ENCODE peak calls at places on chromosome 20, in ten cellular contexts. One of them, this sample, is unnamed.

GRCh38 chr20:52630138-52630537 is 342.0 kb upstream of the TSHZ2 start:
- DNase-seq in neural progenitor cell: no peak
- DNase-seq in GM13977: no peak
- DNase-seq in CD4-positive, alpha-beta T cell: no peak
- DNase-seq in uterus: no peak
- DNase-seq in cortex of kidney: no peak
- DNase-seq in GM10248: no peak
- DNase-seq in left ventricle myocardium superior: no peak
- DNase-seq in SW480: no peak
- DNase-seq in stimulated activated CD8-positive, alpha-beta memory T cell treated with anti-CD3 and anti-CD28 coated beads, Interleukin-12 subunit alpha, Interleukin-12 subunit beta, amount 100 ng/mL, for 1 hour: no peak
- DNase-seq in this sample: no peak

GRCh38 chr20:47493954-47494293 is 7.8 kb upstream of the NCOA3 start:
- DNase-seq in stimulated activated CD8-positive, alpha-beta memory T cell treated with anti-CD3 and anti-CD28 coated beads, Interleukin-12 subunit alpha, Interleukin-12 subunit beta, amount 100 ng/mL, for 1 hour: no peak
- DNase-seq in GM10248: no peak
- DNase-seq in uterus: no peak
- DNase-seq in left ventricle myocardium superior: no peak
- DNase-seq in GM13977: no peak
- DNase-seq in CD4-positive, alpha-beta T cell: no peak
- DNase-seq in neural progenitor cell: no peak
- DNase-seq in SW480: no peak
- DNase-seq in cortex of kidney: no peak
- DNase-seq in this sample: no peak

GRCh38 chr20:36585410-36586125 is 12.2 kb downstream of the TGIF2 start:
- DNase-seq in stimulated activated CD8-positive, alpha-beta memory T cell treated with anti-CD3 and anti-CD28 coated beads, Interleukin-12 subunit alpha, Interleukin-12 subunit beta, amount 100 ng/mL, for 1 hour: no peak
- DNase-seq in GM10248: no peak
- DNase-seq in left ventricle myocardium superior: no peak
- DNase-seq in uterus: no peak
- DNase-seq in neural progenitor cell: peak; percentile 23
- DNase-seq in SW480: no peak
- DNase-seq in GM13977: no peak
- DNase-seq in CD4-positive, alpha-beta T cell: no peak
- DNase-seq in cortex of kidney: no peak
- DNase-seq in this sample: no peak

GRCh38 chr20:10170261-10170660 is 48.4 kb upstream of the SNAP25 start:
- DNase-seq in CD4-positive, alpha-beta T cell: no peak
- DNase-seq in GM13977: no peak
- DNase-seq in stimulated activated CD8-positive, alpha-beta memory T cell treated with anti-CD3 and anti-CD28 coated beads, Interleukin-12 subunit alpha, Interleukin-12 subunit beta, amount 100 ng/mL, for 1 hour: no peak
- DNase-seq in SW480: no peak
- DNase-seq in left ventricle myocardium superior: no peak
- DNase-seq in GM10248: no peak
- DNase-seq in neural progenitor cell: no peak
- DNase-seq in uterus: no peak
- DNase-seq in cortex of kidney: no peak
- DNase-seq in this sample: no peak

GRCh38 chr20:42340358-42340757 is 722.2 kb upstream of the CHD6 start:
- DNase-seq in neural progenitor cell: no peak
- DNase-seq in stimulated activated CD8-positive, alpha-beta memory T cell treated with anti-CD3 and anti-CD28 coated beads, Interleukin-12 subunit alpha, Interleukin-12 subunit beta, amount 100 ng/mL, for 1 hour: no peak
- DNase-seq in GM10248: no peak
- DNase-seq in CD4-positive, alpha-beta T cell: no peak
- DNase-seq in left ventricle myocardium superior: peak; percentile 36
- DNase-seq in SW480: no peak
- DNase-seq in cortex of kidney: no peak
- DNase-seq in uterus: no peak
- DNase-seq in GM13977: no peak
- DNase-seq in this sample: no peak

GRCh38 chr20:22449115-22449973 is 135.0 kb downstream of the FOXA2 start:
- DNase-seq in cortex of kidney: no peak
- DNase-seq in CD4-positive, alpha-beta T cell: no peak
- DNase-seq in GM10248: no peak
- DNase-seq in SW480: no peak
- DNase-seq in GM13977: no peak
- DNase-seq in left ventricle myocardium superior: no peak
- DNase-seq in stimulated activated CD8-positive, alpha-beta memory T cell treated with anti-CD3 and anti-CD28 coated beads, Interleukin-12 subunit alpha, Interleukin-12 subunit beta, amount 100 ng/mL, for 1 hour: no peak
- DNase-seq in neural progenitor cell: no peak
- DNase-seq in uterus: no peak
- DNase-seq in this sample: no peak

GRCh38 chr20:20139403-20139802 is 87.1 kb downstream of the CFAP61 start:
- DNase-seq in neural progenitor cell: no peak
- DNase-seq in GM10248: no peak
- DNase-seq in GM13977: no peak
- DNase-seq in stimulated activated CD8-positive, alpha-beta memory T cell treated with anti-CD3 and anti-CD28 coated beads, Interleukin-12 subunit alpha, Interleukin-12 subunit beta, amount 100 ng/mL, for 1 hour: no peak
- DNase-seq in cortex of kidney: no peak
- DNase-seq in CD4-positive, alpha-beta T cell: no peak
- DNase-seq in left ventricle myocardium superior: no peak
- DNase-seq in SW480: no peak
- DNase-seq in uterus: no peak
- DNase-seq in this sample: no peak

GRCh38 chr20:61115627-61116026 is 136.4 kb upstream of the CDH4 start:
- DNase-seq in GM13977: no peak
- DNase-seq in left ventricle myocardium superior: peak; percentile 60
- DNase-seq in cortex of kidney: no peak
- DNase-seq in neural progenitor cell: peak; percentile 40
- DNase-seq in CD4-positive, alpha-beta T cell: no peak
- DNase-seq in SW480: no peak
- DNase-seq in GM10248: no peak
- DNase-seq in uterus: no peak
- DNase-seq in stimulated activated CD8-positive, alpha-beta memory T cell treated with anti-CD3 and anti-CD28 coated beads, Interleukin-12 subunit alpha, Interleukin-12 subunit beta, amount 100 ng/mL, for 1 hour: no peak
- DNase-seq in this sample: no peak

GRCh38 chr20:57001126-57001767 is 265.2 kb downstream of the BMP7 start:
- DNase-seq in left ventricle myocardium superior: no peak
- DNase-seq in stimulated activated CD8-positive, alpha-beta memory T cell treated with anti-CD3 and anti-CD28 coated beads, Interleukin-12 subunit alpha, Interleukin-12 subunit beta, amount 100 ng/mL, for 1 hour: no peak
- DNase-seq in GM10248: no peak
- DNase-seq in neural progenitor cell: no peak
- DNase-seq in GM13977: no peak
- DNase-seq in cortex of kidney: no peak
- DNase-seq in uterus: no peak
- DNase-seq in CD4-positive, alpha-beta T cell: no peak
- DNase-seq in SW480: no peak
- DNase-seq in this sample: no peak

GRCh38 chr20:20363449-20364015 is 4.4 kb upstream of the INSM1 start:
- DNase-seq in stimulated activated CD8-positive, alpha-beta memory T cell treated with anti-CD3 and anti-CD28 coated beads, Interleukin-12 subunit alpha, Interleukin-12 subunit beta, amount 100 ng/mL, for 1 hour: no peak
- DNase-seq in cortex of kidney: no peak
- DNase-seq in uterus: no peak
- DNase-seq in GM10248: no peak
- DNase-seq in left ventricle myocardium superior: no peak
- DNase-seq in CD4-positive, alpha-beta T cell: no peak
- DNase-seq in neural progenitor cell: peak; percentile 52
- DNase-seq in SW480: peak; percentile 25
- DNase-seq in GM13977: peak; percentile 44
- DNase-seq in this sample: no peak

GRCh38 chr20:34332262-34332920 is 29.2 kb upstream of the AHCY start:
- DNase-seq in uterus: no peak
- DNase-seq in stimulated activated CD8-positive, alpha-beta memory T cell treated with anti-CD3 and anti-CD28 coated beads, Interleukin-12 subunit alpha, Interleukin-12 subunit beta, amount 100 ng/mL, for 1 hour: no peak
- DNase-seq in neural progenitor cell: peak; percentile 27
- DNase-seq in GM13977: no peak
- DNase-seq in left ventricle myocardium superior: no peak
- DNase-seq in cortex of kidney: no peak
- DNase-seq in CD4-positive, alpha-beta T cell: no peak
- DNase-seq in SW480: no peak
- DNase-seq in GM10248: no peak
- DNase-seq in this sample: no peak

GRCh38 chr20:31903630-31904386 is 33.4 kb downstream of the TTLL9 start:
- DNase-seq in GM13977: no peak
- DNase-seq in cortex of kidney: no peak
- DNase-seq in neural progenitor cell: no peak
- DNase-seq in GM10248: no peak
- DNase-seq in uterus: no peak
- DNase-seq in stimulated activated CD8-positive, alpha-beta memory T cell treated with anti-CD3 and anti-CD28 coated beads, Interleukin-12 subunit alpha, Interleukin-12 subunit beta, amount 100 ng/mL, for 1 hour: no peak
- DNase-seq in left ventricle myocardium superior: no peak
- DNase-seq in SW480: no peak
- DNase-seq in CD4-positive, alpha-beta T cell: no peak
- DNase-seq in this sample: no peak

GRCh38 chr20:45833883-45834796 is 541 bp downstream of the SNX21 start:
- DNase-seq in GM13977: peak; percentile 86
- DNase-seq in uterus: peak; percentile 82
- DNase-seq in stimulated activated CD8-positive, alpha-beta memory T cell treated with anti-CD3 and anti-CD28 coated beads, Interleukin-12 subunit alpha, Interleukin-12 subunit beta, amount 100 ng/mL, for 1 hour: no peak
- DNase-seq in left ventricle myocardium superior: peak; percentile 88
- DNase-seq in GM10248: peak; percentile 82
- DNase-seq in CD4-positive, alpha-beta T cell: peak; percentile 58
- DNase-seq in neural progenitor cell: peak; percentile 85
- DNase-seq in SW480: peak; percentile 50
- DNase-seq in cortex of kidney: no peak
- DNase-seq in this sample: peak; percentile 60

GRCh38 chr20:54525906-54526596 is 50.7 kb downstream of the DOK5 start:
- DNase-seq in GM13977: no peak
- DNase-seq in CD4-positive, alpha-beta T cell: no peak
- DNase-seq in GM10248: no peak
- DNase-seq in stimulated activated CD8-positive, alpha-beta memory T cell treated with anti-CD3 and anti-CD28 coated beads, Interleukin-12 subunit alpha, Interleukin-12 subunit beta, amount 100 ng/mL, for 1 hour: no peak
- DNase-seq in SW480: no peak
- DNase-seq in uterus: no peak
- DNase-seq in left ventricle myocardium superior: no peak
- DNase-seq in cortex of kidney: no peak
- DNase-seq in neural progenitor cell: peak; percentile 9
- DNase-seq in this sample: no peak

GRCh38 chr20:51412991-51413471 is 129.5 kb downstream of the NFATC2 start:
- DNase-seq in CD4-positive, alpha-beta T cell: no peak
- DNase-seq in left ventricle myocardium superior: peak; percentile 47
- DNase-seq in GM10248: no peak
- DNase-seq in cortex of kidney: no peak
- DNase-seq in SW480: no peak
- DNase-seq in uterus: no peak
- DNase-seq in neural progenitor cell: no peak
- DNase-seq in stimulated activated CD8-positive, alpha-beta memory T cell treated with anti-CD3 and anti-CD28 coated beads, Interleukin-12 subunit alpha, Interleukin-12 subunit beta, amount 100 ng/mL, for 1 hour: no peak
- DNase-seq in GM13977: peak; percentile 31
- DNase-seq in this sample: no peak

GRCh38 chr20:62473717-62474584 is 1.8 kb downstream of the GATA5 start:
- DNase-seq in uterus: no peak
- DNase-seq in stimulated activated CD8-positive, alpha-beta memory T cell treated with anti-CD3 and anti-CD28 coated beads, Interleukin-12 subunit alpha, Interleukin-12 subunit beta, amount 100 ng/mL, for 1 hour: no peak
- DNase-seq in CD4-positive, alpha-beta T cell: no peak
- DNase-seq in cortex of kidney: no peak
- DNase-seq in neural progenitor cell: peak; percentile 73
- DNase-seq in GM13977: no peak
- DNase-seq in left ventricle myocardium superior: no peak
- DNase-seq in GM10248: no peak
- DNase-seq in SW480: no peak
- DNase-seq in this sample: no peak

GRCh38 chr20:22582960-22583772 is 1.2 kb downstream of the FOXA2 start:
- DNase-seq in stimulated activated CD8-positive, alpha-beta memory T cell treated with anti-CD3 and anti-CD28 coated beads, Interleukin-12 subunit alpha, Interleukin-12 subunit beta, amount 100 ng/mL, for 1 hour: no peak
- DNase-seq in GM10248: no peak
- DNase-seq in SW480: peak; percentile 18
- DNase-seq in left ventricle myocardium superior: no peak
- DNase-seq in uterus: no peak
- DNase-seq in cortex of kidney: no peak
- DNase-seq in GM13977: no peak
- DNase-seq in CD4-positive, alpha-beta T cell: no peak
- DNase-seq in neural progenitor cell: peak; percentile 66
- DNase-seq in this sample: no peak

GRCh38 chr20:43460172-43460829 is 2.6 kb downstream of the SRSF6 start:
- DNase-seq in neural progenitor cell: no peak
- DNase-seq in left ventricle myocardium superior: no peak
- DNase-seq in stimulated activated CD8-positive, alpha-beta memory T cell treated with anti-CD3 and anti-CD28 coated beads, Interleukin-12 subunit alpha, Interleukin-12 subunit beta, amount 100 ng/mL, for 1 hour: no peak
- DNase-seq in GM10248: no peak
- DNase-seq in cortex of kidney: no peak
- DNase-seq in uterus: no peak
- DNase-seq in CD4-positive, alpha-beta T cell: no peak
- DNase-seq in GM13977: no peak
- DNase-seq in SW480: no peak
- DNase-seq in this sample: no peak

GRCh38 chr20:45910670-45911485 is 1.1 kb downstream of the PLTP start:
- DNase-seq in GM13977: peak; percentile 99
- DNase-seq in neural progenitor cell: peak; percentile 100
- DNase-seq in GM10248: peak; percentile 100
- DNase-seq in uterus: peak; percentile 100
- DNase-seq in SW480: peak; percentile 96
- DNase-seq in cortex of kidney: no peak
- DNase-seq in left ventricle myocardium superior: peak; percentile 96
- DNase-seq in stimulated activated CD8-positive, alpha-beta memory T cell treated with anti-CD3 and anti-CD28 coated beads, Interleukin-12 subunit alpha, Interleukin-12 subunit beta, amount 100 ng/mL, for 1 hour: peak; percentile 79
- DNase-seq in CD4-positive, alpha-beta T cell: peak; percentile 80
- DNase-seq in this sample: peak; percentile 100

GRCh38 chr20:44446111-44446722 is 29.5 kb upstream of the TTPAL start:
- DNase-seq in left ventricle myocardium superior: no peak
- DNase-seq in neural progenitor cell: no peak
- DNase-seq in uterus: no peak
- DNase-seq in stimulated activated CD8-positive, alpha-beta memory T cell treated with anti-CD3 and anti-CD28 coated beads, Interleukin-12 subunit alpha, Interleukin-12 subunit beta, amount 100 ng/mL, for 1 hour: no peak
- DNase-seq in GM10248: no peak
- DNase-seq in GM13977: no peak
- DNase-seq in cortex of kidney: no peak
- DNase-seq in CD4-positive, alpha-beta T cell: no peak
- DNase-seq in SW480: no peak
- DNase-seq in this sample: no peak

GRCh38 chr20:25860531-25861150 is 164.0 kb upstream of the ZNF337 start:
- DNase-seq in GM10248: no peak
- DNase-seq in cortex of kidney: no peak
- DNase-seq in CD4-positive, alpha-beta T cell: no peak
- DNase-seq in left ventricle myocardium superior: no peak
- DNase-seq in neural progenitor cell: no peak
- DNase-seq in stimulated activated CD8-positive, alpha-beta memory T cell treated with anti-CD3 and anti-CD28 coated beads, Interleukin-12 subunit alpha, Interleukin-12 subunit beta, amount 100 ng/mL, for 1 hour: no peak
- DNase-seq in GM13977: no peak
- DNase-seq in uterus: no peak
- DNase-seq in SW480: no peak
- DNase-seq in this sample: no peak

GRCh38 chr20:19620471-19620870 is 137.6 kb upstream of the RIN2 start:
- DNase-seq in CD4-positive, alpha-beta T cell: no peak
- DNase-seq in uterus: no peak
- DNase-seq in GM10248: no peak
- DNase-seq in neural progenitor cell: peak; percentile 10
- DNase-seq in GM13977: no peak
- DNase-seq in SW480: no peak
- DNase-seq in stimulated activated CD8-positive, alpha-beta memory T cell treated with anti-CD3 and anti-CD28 coated beads, Interleukin-12 subunit alpha, Interleukin-12 subunit beta, amount 100 ng/mL, for 1 hour: no peak
- DNase-seq in cortex of kidney: no peak
- DNase-seq in left ventricle myocardium superior: no peak
- DNase-seq in this sample: no peak

GRCh38 chr20:60586417-60587105 is 628.3 kb downstream of the CDH26 start:
- DNase-seq in stimulated activated CD8-positive, alpha-beta memory T cell treated with anti-CD3 and anti-CD28 coated beads, Interleukin-12 subunit alpha, Interleukin-12 subunit beta, amount 100 ng/mL, for 1 hour: no peak
- DNase-seq in GM13977: no peak
- DNase-seq in SW480: no peak
- DNase-seq in CD4-positive, alpha-beta T cell: no peak
- DNase-seq in cortex of kidney: no peak
- DNase-seq in neural progenitor cell: no peak
- DNase-seq in left ventricle myocardium superior: peak; percentile 78
- DNase-seq in GM10248: no peak
- DNase-seq in uterus: no peak
- DNase-seq in this sample: no peak

GRCh38 chr20:62050166-62051120 is 15.2 kb downstream of the TAF4 start:
- DNase-seq in GM13977: no peak
- DNase-seq in GM10248: no peak
- DNase-seq in CD4-positive, alpha-beta T cell: no peak
- DNase-seq in stimulated activated CD8-positive, alpha-beta memory T cell treated with anti-CD3 and anti-CD28 coated beads, Interleukin-12 subunit alpha, Interleukin-12 subunit beta, amount 100 ng/mL, for 1 hour: no peak
- DNase-seq in left ventricle myocardium superior: no peak
- DNase-seq in neural progenitor cell: no peak
- DNase-seq in cortex of kidney: no peak
- DNase-seq in uterus: no peak
- DNase-seq in SW480: no peak
- DNase-seq in this sample: no peak

GRCh38 chr20:59153355-59153681 is 10.3 kb upstream of the ZNF831 start:
- DNase-seq in stimulated activated CD8-positive, alpha-beta memory T cell treated with anti-CD3 and anti-CD28 coated beads, Interleukin-12 subunit alpha, Interleukin-12 subunit beta, amount 100 ng/mL, for 1 hour: no peak
- DNase-seq in cortex of kidney: no peak
- DNase-seq in uterus: no peak
- DNase-seq in left ventricle myocardium superior: peak; percentile 69
- DNase-seq in SW480: no peak
- DNase-seq in CD4-positive, alpha-beta T cell: no peak
- DNase-seq in neural progenitor cell: no peak
- DNase-seq in GM10248: no peak
- DNase-seq in GM13977: no peak
- DNase-seq in this sample: no peak

GRCh38 chr20:22001886-22002285 is 296.4 kb downstream of the PAX1 start:
- DNase-seq in SW480: peak; percentile 64
- DNase-seq in GM10248: no peak
- DNase-seq in GM13977: no peak
- DNase-seq in neural progenitor cell: no peak
- DNase-seq in stimulated activated CD8-positive, alpha-beta memory T cell treated with anti-CD3 and anti-CD28 coated beads, Interleukin-12 subunit alpha, Interleukin-12 subunit beta, amount 100 ng/mL, for 1 hour: no peak
- DNase-seq in cortex of kidney: no peak
- DNase-seq in left ventricle myocardium superior: no peak
- DNase-seq in CD4-positive, alpha-beta T cell: no peak
- DNase-seq in uterus: no peak
- DNase-seq in this sample: no peak

GRCh38 chr20:44471481-44471882 is 4.2 kb upstream of the TTPAL start:
- DNase-seq in GM13977: no peak
- DNase-seq in left ventricle myocardium superior: no peak
- DNase-seq in GM10248: no peak
- DNase-seq in stimulated activated CD8-positive, alpha-beta memory T cell treated with anti-CD3 and anti-CD28 coated beads, Interleukin-12 subunit alpha, Interleukin-12 subunit beta, amount 100 ng/mL, for 1 hour: no peak
- DNase-seq in cortex of kidney: no peak
- DNase-seq in uterus: no peak
- DNase-seq in neural progenitor cell: peak; percentile 37
- DNase-seq in CD4-positive, alpha-beta T cell: no peak
- DNase-seq in SW480: peak; percentile 65
- DNase-seq in this sample: peak; percentile 78